ENCODE peak calls at places on chromosome 21, in seven cellular contexts. One of them, this sample, is unnamed.

GRCh38 chr21:15250384-15250783 is 185.6 kb upstream of the NRIP1 start:
- DNase-seq in CD4-positive, alpha-beta memory T cell: no peak
- DNase-seq in fibroblast of lung: peak; percentile 78
- DNase-seq in choroid plexus epithelial cell: no peak
- DNase-seq in lung: no peak
- DNase-seq in cardiac fibroblast: no peak
- DNase-seq in astrocyte of the spinal cord: peak; percentile 64
- DNase-seq in this sample: no peak

GRCh38 chr21:40606341-40606740 is 240.6 kb downstream of the DSCAM start:
- DNase-seq in CD4-positive, alpha-beta memory T cell: no peak
- DNase-seq in fibroblast of lung: no peak
- DNase-seq in choroid plexus epithelial cell: no peak
- DNase-seq in lung: no peak
- DNase-seq in cardiac fibroblast: no peak
- DNase-seq in astrocyte of the spinal cord: no peak
- DNase-seq in this sample: no peak

GRCh38 chr21:42397291-42398129 is 1.7 kb upstream of the TMPRSS3 start:
- DNase-seq in CD4-positive, alpha-beta memory T cell: no peak
- DNase-seq in fibroblast of lung: no peak
- DNase-seq in choroid plexus epithelial cell: no peak
- DNase-seq in lung: no peak
- DNase-seq in cardiac fibroblast: no peak
- DNase-seq in astrocyte of the spinal cord: no peak
- DNase-seq in this sample: no peak

GRCh38 chr21:35940074-35940927 is 120.0 kb downstream of the SETD4 start:
- DNase-seq in CD4-positive, alpha-beta memory T cell: no peak
- DNase-seq in fibroblast of lung: peak; percentile 73
- DNase-seq in choroid plexus epithelial cell: peak; percentile 88
- DNase-seq in lung: peak; percentile 35
- DNase-seq in cardiac fibroblast: peak; percentile 86
- DNase-seq in astrocyte of the spinal cord: peak; percentile 78
- DNase-seq in this sample: peak; percentile 35

GRCh38 chr21:39809936-39810335 is 57.3 kb upstream of the PCP4 start:
- DNase-seq in CD4-positive, alpha-beta memory T cell: no peak
- DNase-seq in fibroblast of lung: no peak
- DNase-seq in choroid plexus epithelial cell: no peak
- DNase-seq in lung: no peak
- DNase-seq in cardiac fibroblast: no peak
- DNase-seq in astrocyte of the spinal cord: no peak
- DNase-seq in this sample: no peak

GRCh38 chr21:38409907-38410306 is 88.4 kb downstream of the ERG start:
- DNase-seq in CD4-positive, alpha-beta memory T cell: no peak
- DNase-seq in fibroblast of lung: no peak
- DNase-seq in choroid plexus epithelial cell: no peak
- DNase-seq in lung: no peak
- DNase-seq in cardiac fibroblast: no peak
- DNase-seq in astrocyte of the spinal cord: no peak
- DNase-seq in this sample: no peak

GRCh38 chr21:41236361-41236973 is 68.5 kb downstream of the BACE2 start:
- DNase-seq in CD4-positive, alpha-beta memory T cell: no peak
- DNase-seq in fibroblast of lung: no peak
- DNase-seq in choroid plexus epithelial cell: no peak
- DNase-seq in lung: no peak
- DNase-seq in cardiac fibroblast: no peak
- DNase-seq in astrocyte of the spinal cord: no peak
- DNase-seq in this sample: no peak

GRCh38 chr21:31124005-31124404 is 85.7 kb upstream of the KRTAP19-8 start:
- DNase-seq in CD4-positive, alpha-beta memory T cell: no peak
- DNase-seq in fibroblast of lung: no peak
- DNase-seq in choroid plexus epithelial cell: no peak
- DNase-seq in lung: no peak
- DNase-seq in cardiac fibroblast: no peak
- DNase-seq in astrocyte of the spinal cord: no peak
- DNase-seq in this sample: no peak

GRCh38 chr21:41032536-41032935 is 135.4 kb upstream of the BACE2 start:
- DNase-seq in CD4-positive, alpha-beta memory T cell: no peak
- DNase-seq in fibroblast of lung: peak; percentile 65
- DNase-seq in choroid plexus epithelial cell: no peak
- DNase-seq in lung: no peak
- DNase-seq in cardiac fibroblast: no peak
- DNase-seq in astrocyte of the spinal cord: peak; percentile 19
- DNase-seq in this sample: no peak

GRCh38 chr21:22791986-22792560 is 1793.9 kb downstream of the NCAM2 start:
- DNase-seq in CD4-positive, alpha-beta memory T cell: peak; percentile 22
- DNase-seq in fibroblast of lung: peak; percentile 24
- DNase-seq in choroid plexus epithelial cell: peak; percentile 77
- DNase-seq in lung: no peak
- DNase-seq in cardiac fibroblast: peak; percentile 59
- DNase-seq in astrocyte of the spinal cord: peak; percentile 64
- DNase-seq in this sample: no peak

GRCh38 chr21:41610042-41610839 is 102.3 kb upstream of the TMPRSS2 start:
- DNase-seq in CD4-positive, alpha-beta memory T cell: no peak
- DNase-seq in fibroblast of lung: peak; percentile 42
- DNase-seq in choroid plexus epithelial cell: peak; percentile 74
- DNase-seq in lung: peak; percentile 76
- DNase-seq in cardiac fibroblast: peak; percentile 75
- DNase-seq in astrocyte of the spinal cord: peak; percentile 56
- DNase-seq in this sample: peak; percentile 41

GRCh38 chr21:38807987-38808386 is 2.3 kb downstream of the ETS2 start:
- DNase-seq in CD4-positive, alpha-beta memory T cell: no peak
- DNase-seq in fibroblast of lung: no peak
- DNase-seq in choroid plexus epithelial cell: peak; percentile 42
- DNase-seq in lung: no peak
- DNase-seq in cardiac fibroblast: no peak
- DNase-seq in astrocyte of the spinal cord: no peak
- DNase-seq in this sample: no peak

GRCh38 chr21:15058718-15059316 is 6.0 kb downstream of the NRIP1 start:
- DNase-seq in CD4-positive, alpha-beta memory T cell: no peak
- DNase-seq in fibroblast of lung: peak; percentile 77
- DNase-seq in choroid plexus epithelial cell: peak; percentile 65
- DNase-seq in lung: no peak
- DNase-seq in cardiac fibroblast: peak; percentile 44
- DNase-seq in astrocyte of the spinal cord: peak; percentile 81
- DNase-seq in this sample: peak; percentile 14

GRCh38 chr21:38343691-38344090 is 86.9 kb downstream of the KCNJ15 start:
- DNase-seq in CD4-positive, alpha-beta memory T cell: no peak
- DNase-seq in fibroblast of lung: peak; percentile 81
- DNase-seq in choroid plexus epithelial cell: peak; percentile 17
- DNase-seq in lung: peak; percentile 90
- DNase-seq in cardiac fibroblast: peak; percentile 29
- DNase-seq in astrocyte of the spinal cord: peak; percentile 89
- DNase-seq in this sample: peak; percentile 70

GRCh38 chr21:14923468-14923867 is 141.3 kb downstream of the NRIP1 start:
- DNase-seq in CD4-positive, alpha-beta memory T cell: no peak
- DNase-seq in fibroblast of lung: peak; percentile 75
- DNase-seq in choroid plexus epithelial cell: peak; percentile 47
- DNase-seq in lung: no peak
- DNase-seq in cardiac fibroblast: peak; percentile 39
- DNase-seq in astrocyte of the spinal cord: peak; percentile 52
- DNase-seq in this sample: no peak

GRCh38 chr21:38067086-38067739 is 151.0 kb upstream of the KCNJ6 start:
- DNase-seq in CD4-positive, alpha-beta memory T cell: no peak
- DNase-seq in fibroblast of lung: no peak
- DNase-seq in choroid plexus epithelial cell: no peak
- DNase-seq in lung: no peak
- DNase-seq in cardiac fibroblast: peak; percentile 17
- DNase-seq in astrocyte of the spinal cord: no peak
- DNase-seq in this sample: no peak

GRCh38 chr21:44927587-44928461 is 7.1 kb upstream of the ITGB2 start:
- DNase-seq in CD4-positive, alpha-beta memory T cell: peak; percentile 84
- DNase-seq in fibroblast of lung: peak; percentile 72
- DNase-seq in choroid plexus epithelial cell: peak; percentile 67
- DNase-seq in lung: peak; percentile 60
- DNase-seq in cardiac fibroblast: peak; percentile 56
- DNase-seq in astrocyte of the spinal cord: peak; percentile 62
- DNase-seq in this sample: peak; percentile 91

DNA sequence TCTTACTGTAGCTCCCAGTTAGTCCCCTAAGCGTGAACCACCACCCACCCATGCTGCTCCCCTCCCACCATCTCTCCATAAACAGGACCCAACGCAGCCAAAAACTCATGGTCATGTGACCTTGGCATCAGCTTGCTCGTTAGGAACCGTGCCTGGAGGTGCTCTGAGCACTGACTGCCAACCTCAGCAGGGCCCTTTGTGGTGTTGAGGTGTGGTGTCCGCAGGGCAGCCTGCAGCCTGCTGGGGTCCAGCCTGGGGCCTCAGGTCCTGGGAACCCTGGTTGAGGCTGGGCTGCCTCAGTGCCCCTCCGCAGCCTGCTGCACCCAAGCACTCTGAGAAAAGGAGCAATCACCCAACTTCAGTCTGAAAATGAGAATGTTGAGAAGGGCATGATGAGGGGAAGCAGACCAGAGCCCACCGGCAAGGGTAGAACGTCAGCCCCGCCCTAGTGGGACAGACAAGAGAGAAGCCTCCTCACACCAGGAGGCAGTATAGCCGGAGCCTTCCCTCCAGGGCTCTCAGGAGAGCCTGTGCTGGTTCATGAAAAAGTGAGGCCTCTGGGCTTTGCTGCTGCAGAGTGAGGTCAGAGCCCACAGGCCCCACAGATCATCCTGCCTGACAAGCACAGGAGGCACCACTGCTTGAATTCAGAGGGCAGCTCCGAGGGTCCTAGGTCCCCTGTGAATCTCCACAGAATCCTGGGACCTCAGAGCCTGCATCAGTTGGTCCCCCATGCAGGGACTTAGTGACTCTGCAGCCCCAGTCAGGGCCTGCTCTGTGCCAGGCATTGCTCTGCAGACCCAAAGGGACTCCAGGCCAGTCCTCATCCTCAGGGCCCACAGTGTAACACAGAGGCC is 4.9 kb upstream of the COL6A2 start:
- DNase-seq in CD4-positive, alpha-beta memory T cell: no peak
- DNase-seq in fibroblast of lung: no peak
- DNase-seq in choroid plexus epithelial cell: no peak
- DNase-seq in lung: no peak
- DNase-seq in cardiac fibroblast: no peak
- DNase-seq in astrocyte of the spinal cord: no peak
- DNase-seq in this sample: peak; percentile 52
- H3K4me3 ChIP-seq in CD4-positive, alpha-beta memory T cell: no peak overlapping the region
- H3K4me3 ChIP-seq in fibroblast of lung: peak overlapping the region; percentile 27
- H3K4me3 ChIP-seq in choroid plexus epithelial cell: no peak overlapping the region
- H3K4me3 ChIP-seq in lung: no peak overlapping the region
- H3K4me3 ChIP-seq in cardiac fibroblast: no peak overlapping the region
- H3K4me3 ChIP-seq in astrocyte of the spinal cord: no peak overlapping the region
- H3K4me3 ChIP-seq in this sample: no peak overlapping the region

GRCh38 chr21:43702785-43703067 is 16.2 kb upstream of the PDXK start:
- DNase-seq in CD4-positive, alpha-beta memory T cell: no peak
- DNase-seq in fibroblast of lung: peak; percentile 62
- DNase-seq in choroid plexus epithelial cell: no peak
- DNase-seq in lung: no peak
- DNase-seq in cardiac fibroblast: peak; percentile 14
- DNase-seq in astrocyte of the spinal cord: no peak
- DNase-seq in this sample: no peak
- H3K4me3 ChIP-seq in CD4-positive, alpha-beta memory T cell: no peak overlapping the region
- H3K4me3 ChIP-seq in fibroblast of lung: no peak overlapping the region
- H3K4me3 ChIP-seq in choroid plexus epithelial cell: no peak overlapping the region
- H3K4me3 ChIP-seq in lung: no peak overlapping the region
- H3K4me3 ChIP-seq in cardiac fibroblast: no peak overlapping the region
- H3K4me3 ChIP-seq in astrocyte of the spinal cord: no peak overlapping the region
- H3K4me3 ChIP-seq in this sample: no peak overlapping the region

DNA sequence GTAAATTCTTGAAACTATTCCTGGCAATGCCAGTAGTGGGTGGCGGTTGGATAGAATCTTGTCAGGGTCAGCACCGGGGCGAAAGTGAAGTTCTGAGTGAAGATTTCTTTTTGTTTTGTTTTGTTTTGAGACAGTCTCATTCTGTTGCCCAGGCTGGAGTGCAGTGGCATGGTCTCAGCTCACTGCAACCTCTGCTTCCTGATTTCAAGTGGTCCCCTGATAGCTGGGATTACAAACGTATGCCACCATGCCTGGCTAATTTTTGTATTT is 33.3 kb downstream of the PCNT start:
- DNase-seq in CD4-positive, alpha-beta memory T cell: no peak
- DNase-seq in fibroblast of lung: no peak
- DNase-seq in choroid plexus epithelial cell: no peak
- DNase-seq in lung: no peak
- DNase-seq in cardiac fibroblast: no peak
- DNase-seq in astrocyte of the spinal cord: no peak
- DNase-seq in this sample: no peak
- H3K4me3 ChIP-seq in CD4-positive, alpha-beta memory T cell: no peak overlapping the region
- H3K4me3 ChIP-seq in fibroblast of lung: no peak overlapping the region
- H3K4me3 ChIP-seq in choroid plexus epithelial cell: no peak overlapping the region
- H3K4me3 ChIP-seq in lung: no peak overlapping the region
- H3K4me3 ChIP-seq in cardiac fibroblast: no peak overlapping the region
- H3K4me3 ChIP-seq in astrocyte of the spinal cord: no peak overlapping the region
- H3K4me3 ChIP-seq in this sample: no peak overlapping the region

GRCh38 chr21:34129971-34130597 is 56.7 kb downstream of the MRPS6 start:
- DNase-seq in CD4-positive, alpha-beta memory T cell: no peak
- DNase-seq in fibroblast of lung: peak; percentile 47
- DNase-seq in choroid plexus epithelial cell: peak; percentile 55
- DNase-seq in lung: no peak
- DNase-seq in cardiac fibroblast: peak; percentile 29
- DNase-seq in astrocyte of the spinal cord: no peak
- DNase-seq in this sample: no peak
- H3K4me3 ChIP-seq in CD4-positive, alpha-beta memory T cell: no peak overlapping the region
- H3K4me3 ChIP-seq in fibroblast of lung: peak overlapping the region; percentile 35
- H3K4me3 ChIP-seq in choroid plexus epithelial cell: no peak overlapping the region
- H3K4me3 ChIP-seq in lung: no peak overlapping the region
- H3K4me3 ChIP-seq in cardiac fibroblast: no peak overlapping the region
- H3K4me3 ChIP-seq in astrocyte of the spinal cord: no peak overlapping the region
- H3K4me3 ChIP-seq in this sample: no peak overlapping the region

GRCh38 chr21:25369524-25370300 is 237.6 kb downstream of the MRPL39 start:
- DNase-seq in CD4-positive, alpha-beta memory T cell: no peak
- DNase-seq in fibroblast of lung: peak; percentile 85
- DNase-seq in choroid plexus epithelial cell: peak; percentile 51
- DNase-seq in lung: no peak
- DNase-seq in cardiac fibroblast: peak; percentile 47
- DNase-seq in astrocyte of the spinal cord: peak; percentile 69
- DNase-seq in this sample: peak; percentile 81

GRCh38 chr21:25373126-25374082 is 233.9 kb downstream of the MRPL39 start:
- DNase-seq in CD4-positive, alpha-beta memory T cell: no peak
- DNase-seq in fibroblast of lung: peak; percentile 25
- DNase-seq in choroid plexus epithelial cell: peak; percentile 28
- DNase-seq in lung: no peak
- DNase-seq in cardiac fibroblast: no peak
- DNase-seq in astrocyte of the spinal cord: peak; percentile 20
- DNase-seq in this sample: no peak

GRCh38 chr21:25370311-25370744 is 237.0 kb downstream of the MRPL39 start:
- DNase-seq in CD4-positive, alpha-beta memory T cell: no peak
- DNase-seq in fibroblast of lung: peak; percentile 99
- DNase-seq in choroid plexus epithelial cell: peak; percentile 93
- DNase-seq in lung: no peak
- DNase-seq in cardiac fibroblast: peak; percentile 82
- DNase-seq in astrocyte of the spinal cord: peak; percentile 97
- DNase-seq in this sample: peak; percentile 93

GRCh38 chr21:25368531-25368930 is 238.8 kb downstream of the MRPL39 start:
- DNase-seq in CD4-positive, alpha-beta memory T cell: no peak
- DNase-seq in fibroblast of lung: no peak
- DNase-seq in choroid plexus epithelial cell: no peak
- DNase-seq in lung: no peak
- DNase-seq in cardiac fibroblast: no peak
- DNase-seq in astrocyte of the spinal cord: no peak
- DNase-seq in this sample: no peak

GRCh38 chr21:25371831-25372434 is 235.3 kb downstream of the MRPL39 start:
- DNase-seq in CD4-positive, alpha-beta memory T cell: no peak
- DNase-seq in fibroblast of lung: peak; percentile 42
- DNase-seq in choroid plexus epithelial cell: no peak
- DNase-seq in lung: no peak
- DNase-seq in cardiac fibroblast: no peak
- DNase-seq in astrocyte of the spinal cord: peak; percentile 56
- DNase-seq in this sample: no peak
- H3K4me3 ChIP-seq in CD4-positive, alpha-beta memory T cell: no peak overlapping the region
- H3K4me3 ChIP-seq in fibroblast of lung: no peak overlapping the region
- H3K4me3 ChIP-seq in choroid plexus epithelial cell: no peak overlapping the region
- H3K4me3 ChIP-seq in lung: no peak overlapping the region
- H3K4me3 ChIP-seq in cardiac fibroblast: no peak overlapping the region
- H3K4me3 ChIP-seq in astrocyte of the spinal cord: no peak overlapping the region
- H3K4me3 ChIP-seq in this sample: no peak overlapping the region